ENCODE peak calls at places on chromosomes 3 and 15, in seven cellular contexts. O is nucleus accumbens, D is NCI-H1048, H is ELR, M is GM10248, U is GM12865, G is HEK293T. R is an unnamed sample.

GRCh38 chr3:149299938-149300791 is 33.3 kb downstream of the TM4SF18 start:
- DNase-seq in H (peak; percentile 98), O (no peak), G (peak; percentile 55), D (no peak), U (peak; percentile 44), M (no peak), R (peak; percentile 83)

GRCh38 chr15:92714071-92714456 is 58.5 kb upstream of the FAM174B start:
- DNase-seq in D (no peak), U (no peak), H (peak; percentile 28), G (peak; percentile 37), M (no peak), O (no peak), R (no peak)

GRCh38 chr15:25671132-25671531 is 192.0 kb downstream of the ATP10A start:
- DNase-seq in O (no peak), G (no peak), U (no peak), M (no peak), H (no peak), D (no peak), R (no peak)

GRCh38 chr3:36941658-36942057 is 3.2 kb downstream of the TRANK1 start:
- DNase-seq in O (no peak), M (no peak), H (no peak), U (no peak), G (no peak), D (no peak), R (no peak)

GRCh38 chr3:195750797-195751520 is 30.2 kb downstream of the MUC20 start:
- DNase-seq in G (no peak), H (no peak), O (no peak), M (no peak), U (no peak), D (no peak), R (no peak)

GRCh38 chr3:128895843-128896365 is 16.5 kb downstream of the ACAD9 start:
- DNase-seq in H (no peak), D (no peak), O (no peak), U (no peak), G (no peak), M (no peak), R (peak; percentile 75)

GRCh38 chr15:63420333-63420741 is 38.7 kb upstream of the CA12 start:
- DNase-seq in U (peak; percentile 13), D (no peak), O (no peak), M (no peak), H (peak; percentile 36), G (peak; percentile 11), R (peak; percentile 59)

GRCh38 chr3:188212308-188212969 is 58.5 kb downstream of the LPP start:
- DNase-seq in H (peak; percentile 44), U (no peak), D (no peak), O (no peak), G (no peak), M (no peak), R (no peak)

GRCh38 chr3:141795311-141795710 is 32.1 kb downstream of the GRK7 start:
- DNase-seq in O (no peak), G (no peak), M (no peak), U (no peak), H (no peak), D (no peak), R (no peak)

GRCh38 chr3:58531956-58532355 is 5.0 kb downstream of the ACOX2 start:
- DNase-seq in D (no peak), U (no peak), M (peak; percentile 22), O (no peak), H (peak; percentile 68), G (no peak), R (no peak)

GRCh38 chr15:70504305-70504951 is 258.9 kb downstream of the UACA start:
- DNase-seq in M (peak; percentile 69), U (peak; percentile 91), O (no peak), D (no peak), H (peak; percentile 70), G (no peak), R (peak; percentile 48)

GRCh38 chr3:16609927-16610580 is 4.8 kb upstream of the DAZL start:
- DNase-seq in G (no peak), D (no peak), M (no peak), O (no peak), U (no peak), H (no peak), R (no peak)

GRCh38 chr3:49465269-49466034 is 4.6 kb upstream of the DAG1 start:
- DNase-seq in H (no peak), D (no peak), G (no peak), U (no peak), M (no peak), O (no peak), R (peak; percentile 83)

GRCh38 chr15:63502843-63503738 is 1.3 kb upstream of the USP3 start:
- DNase-seq in G (no peak), D (no peak), H (peak; percentile 98), U (peak; percentile 98), M (peak; percentile 82), O (no peak), R (peak; percentile 97)

GRCh38 chr15:71518661-71519060 is 291.7 kb upstream of the NR2E3 start:
- DNase-seq in U (no peak), D (no peak), H (no peak), G (no peak), O (no peak), M (no peak), R (no peak)

GRCh38 chr3:61666615-61667320 is 105.4 kb downstream of the PTPRG start:
- DNase-seq in H (peak; percentile 25), O (no peak), D (no peak), U (no peak), G (no peak), M (no peak), R (no peak)

GRCh38 chr3:141644931-141645330 is 93.2 kb upstream of the RNF7 start:
- DNase-seq in M (peak; percentile 79), H (peak; percentile 72), G (peak; percentile 65), O (no peak), D (peak; percentile 13), U (peak; percentile 77), R (peak; percentile 83)

GRCh38 chr15:38130739-38131498 is 121.7 kb upstream of the SPRED1 start:
- DNase-seq in G (no peak), O (no peak), M (peak; percentile 33), U (peak; percentile 44), D (no peak), H (peak; percentile 96), R (peak; percentile 36)

GRCh38 chr3:8441969-8442559 is 59.6 kb upstream of the LMCD1 start:
- DNase-seq in O (no peak), G (peak; percentile 69), H (peak; percentile 70), M (peak; percentile 35), U (peak; percentile 14), D (peak; percentile 25), R (peak; percentile 40)

GRCh38 chr15:78212546-78213424 is 21.6 kb downstream of the ACSBG1 start:
- DNase-seq in G (peak; percentile 62), O (no peak), D (no peak), H (peak; percentile 85), M (no peak), U (no peak), R (peak; percentile 28)

GRCh38 chr3:73786346-73786807 is 161.6 kb upstream of the PDZRN3 start:
- DNase-seq in O (no peak), G (no peak), D (no peak), U (no peak), H (peak; percentile 82), M (no peak), R (no peak)

GRCh38 chr15:59296181-59296617 is 76.5 kb downstream of the MYO1E start:
- DNase-seq in U (no peak), H (peak; percentile 92), M (no peak), O (no peak), G (no peak), D (no peak), R (no peak)

GRCh38 chr3:188037116-188037718 is 116.7 kb upstream of the LPP start:
- DNase-seq in M (no peak), U (no peak), H (peak; percentile 60), D (no peak), O (no peak), G (no peak), R (no peak)

GRCh38 chr3:168859574-168859973 is 763.9 kb upstream of the GOLIM4 start:
- DNase-seq in D (no peak), U (no peak), H (no peak), O (no peak), G (no peak), M (no peak), R (no peak)

GRCh38 chr3:98733055-98733777 is 29.9 kb upstream of the ST3GAL6 start:
- DNase-seq in G (peak; percentile 43), D (no peak), H (peak; percentile 40), M (peak; percentile 32), U (peak; percentile 59), O (no peak), R (peak; percentile 40)

GRCh38 chr3:169662215-169663070 is 1.1 kb downstream of the MECOM start:
- DNase-seq in U (peak; percentile 62), H (peak; percentile 73), O (peak; percentile 34), G (peak; percentile 68), M (peak; percentile 61), D (peak; percentile 41), R (peak; percentile 74)

GRCh38 chr3:101687142-101687931 is 819 bp upstream of the RPL24 start:
- DNase-seq in G (no peak), D (no peak), U (no peak), O (no peak), M (no peak), H (peak; percentile 30), R (no peak)